ENCODE peak calls at places on chromosomes 11 and 22, in six cellular contexts. Q is aorta; Z is effector memory CD4-positive, alpha-beta T cell; E is cardiac muscle cell; W is ovary; L is tibial nerve. I is an unnamed sample.

GRCh38 chr11:78219493-78220217 is 30.9 kb downstream of the USP35 start:
- DNase-seq in E (no peak), Z (no peak), L (no peak), Q (no peak), W (no peak), I (peak; percentile 39)

GRCh38 chr11:16818284-16818683 is 79.8 kb downstream of the C11orf58 start:
- DNase-seq in Q (no peak), L (no peak), W (no peak), E (no peak), Z (no peak), I (no peak)

GRCh38 chr11:95363710-95364109 is 132.7 kb upstream of the SESN3 start:
- DNase-seq in E (peak; percentile 14), L (no peak), Z (no peak), W (no peak), Q (no peak), I (no peak)

GRCh38 chr11:131499199-131499598 is 128.8 kb downstream of the NTM start:
- DNase-seq in Q (no peak), E (no peak), Z (no peak), W (no peak), L (no peak), I (no peak)

GRCh38 chr11:93530468-93530826 is 12.7 kb downstream of the SMCO4 start:
- DNase-seq in Z (no peak), L (no peak), Q (no peak), E (no peak), W (no peak), I (no peak)

GRCh38 chr11:87128372-87128771 is 90.6 kb downstream of the TMEM135 start:
- DNase-seq in Z (no peak), E (no peak), Q (no peak), W (no peak), L (no peak), I (no peak)

GRCh38 chr11:11379661-11380060 is 26.6 kb upstream of the CSNK2A3 start:
- DNase-seq in E (no peak), Q (no peak), Z (no peak), L (no peak), W (no peak), I (no peak)

GRCh38 chr11:112025682-112026081 is 474 bp downstream of the DLAT start:
- DNase-seq in W (no peak), E (peak; percentile 18), Z (no peak), Q (no peak), L (no peak), I (no peak)

GRCh38 chr11:65864758-65865471 is 4.7 kb downstream of the MUS81 start:
- DNase-seq in Q (no peak), L (no peak), E (no peak), Z (no peak), W (no peak), I (no peak)

GRCh38 chr22:29031236-29031982 is 30.2 kb downstream of the C22orf31 start:
- DNase-seq in L (peak; percentile 27), E (peak; percentile 75), Z (no peak), W (peak; percentile 67), Q (peak; percentile 86), I (no peak)

GRCh38 chr22:17845340-17845739 is 71.1 kb upstream of the BID start:
- DNase-seq in Q (no peak), E (no peak), W (no peak), L (no peak), Z (no peak), I (no peak)

GRCh38 chr11:19864141-19865120 is 151.8 kb downstream of the NAV2 start:
- DNase-seq in Q (no peak), Z (no peak), W (no peak), L (no peak), E (no peak), I (no peak)

GRCh38 chr11:67265633-67266423 is 445 bp upstream of the GRK2 start:
- DNase-seq in E (peak; percentile 82), Z (peak; percentile 58), Q (peak; percentile 84), L (peak; percentile 59), W (peak; percentile 90), I (peak; percentile 27)

GRCh38 chr22:50084085-50084484 is 1.1 kb downstream of the MLC1 start:
- DNase-seq in L (no peak), Z (no peak), Q (no peak), E (no peak), W (no peak), I (no peak)

GRCh38 chr22:31695423-31695822 is 33.4 kb upstream of the PISD start:
- DNase-seq in L (no peak), Q (no peak), Z (no peak), W (no peak), E (no peak), I (no peak)

GRCh38 chr22:49934891-49935557 is 16.6 kb downstream of the CRELD2 start:
- DNase-seq in L (peak; percentile 62), Z (peak; percentile 74), W (peak; percentile 92), Q (peak; percentile 94), E (peak; percentile 54), I (peak; percentile 68)

GRCh38 chr22:38069372-38070249 is 12.4 kb downstream of the PICK1 start:
- DNase-seq in Z (no peak), W (no peak), Q (peak; percentile 94), E (peak; percentile 84), L (peak; percentile 38), I (peak; percentile 30)

GRCh38 chr22:37419370-37419915 is 7.8 kb downstream of the ELFN2 start:
- DNase-seq in E (no peak), W (no peak), Q (no peak), L (no peak), Z (no peak), I (no peak)

GRCh38 chr22:44887941-44888366 is 121.9 kb downstream of the PHF21B start:
- DNase-seq in L (no peak), W (peak; percentile 29), E (no peak), Z (no peak), Q (no peak), I (no peak)

GRCh38 chr22:45638834-45639746 is 32.5 kb upstream of the ATXN10 start:
- DNase-seq in W (no peak), Z (no peak), Q (peak; percentile 66), L (peak; percentile 38), E (no peak), I (no peak)

GRCh38 chr11:132987936-132988335 is 544.4 kb downstream of the OPCML start:
- DNase-seq in Q (no peak), E (no peak), W (no peak), Z (no peak), L (no peak), I (no peak)

GRCh38 chr11:111796696-111797095 is 30.5 kb upstream of the PPP2R1B start:
- DNase-seq in E (no peak), Q (no peak), Z (no peak), L (no peak), W (no peak), I (no peak)

GRCh38 chr11:30481385-30481784 is 104.8 kb downstream of the MPPED2 start:
- DNase-seq in L (no peak), W (no peak), E (peak; percentile 18), Q (no peak), Z (no peak), I (no peak)

GRCh38 chr22:30435674-30436126 is 10.1 kb downstream of the MTFP1 start:
- DNase-seq in L (no peak), Z (peak; percentile 85), E (no peak), W (no peak), Q (peak; percentile 61), I (no peak)
- H3K27ac ChIP-seq in L (peak overlapping the region; percentile 50), Z (peak overlapping the region; percentile 86), E (no peak overlapping the region), W (no peak overlapping the region), Q (no peak overlapping the region), I (no peak overlapping the region)

GRCh38 chr22:34390400-34390799 is 470.1 kb upstream of the LARGE1 start:
- DNase-seq in Q (no peak), W (no peak), E (no peak), L (no peak), Z (no peak), I (no peak)
- H3K27ac ChIP-seq in Q (no peak overlapping the region), W (no peak overlapping the region), E (no peak overlapping the region), L (no peak overlapping the region), Z (no peak overlapping the region), I (no peak overlapping the region)

GRCh38 chr11:2798951-2799761 is 86.4 kb downstream of the CDKN1C start:
- DNase-seq in Z (no peak), W (peak; percentile 23), E (no peak), L (peak; percentile 7), Q (no peak), I (no peak)
- H3K27ac ChIP-seq in Z (no peak overlapping the region), W (no peak overlapping the region), E (no peak overlapping the region), L (no peak overlapping the region), Q (no peak overlapping the region), I (no peak overlapping the region)

GRCh38 chr11:4862447-4863236 is 13.6 kb upstream of the OR51S1 start:
- DNase-seq in Q (no peak), W (no peak), E (no peak), L (no peak), Z (no peak), I (no peak)
- H3K27ac ChIP-seq in Q (no peak overlapping the region), W (no peak overlapping the region), E (no peak overlapping the region), L (no peak overlapping the region), Z (no peak overlapping the region), I (no peak overlapping the region)